ENCODE peak calls at places on chromosome 7, in five cellular contexts. A is psoas muscle, C is AG09319, E is H9, Y is upper lobe of right lung. T is an unnamed sample.

GRCh38 chr7:832292-832967 is at the start of gene SUN1:
- DNase-seq in A (no peak), C (no peak), E (no peak), Y (no peak), T (no peak)

GRCh38 chr7:107115762-107116540 is 52.9 kb upstream of the HBP1 start:
- DNase-seq in A (no peak), C (no peak), E (no peak), Y (no peak), T (no peak)

GRCh38 chr7:50304911-50305621 is 550 bp downstream of the IKZF1 start:
- DNase-seq in A (no peak), C (no peak), E (no peak), Y (no peak), T (no peak)

GRCh38 chr7:25303380-25304321 is 75.4 kb upstream of the NPVF start:
- DNase-seq in A (no peak), C (no peak), E (peak), Y (no peak), T (no peak)

GRCh38 chr7:125363873-125364272 is 434.2 kb upstream of the POT1 start:
- DNase-seq in A (no peak), C (no peak), E (no peak), Y (no peak), T (no peak)

GRCh38 chr7:69109131-69109740 is 489.0 kb upstream of the AUTS2 start:
- DNase-seq in A (no peak), C (no peak), E (no peak), Y (no peak), T (no peak)

GRCh38 chr7:44636041-44636580 is 29.7 kb downstream of the OGDH start:
- DNase-seq in A (no peak), C (no peak), E (no peak), Y (no peak), T (no peak)

GRCh38 chr7:70178787-70179186 is 580.5 kb downstream of the AUTS2 start:
- DNase-seq in A (no peak), C (no peak), E (no peak), Y (no peak), T (no peak)

GRCh38 chr7:19117870-19118608 is 603 bp upstream of the TWIST1 start:
- DNase-seq in A (no peak), C (no peak), E (peak), Y (no peak), T (no peak)
- TF ChIP-seq CTCF in A (no peak), C (peak), E (no peak), Y (no peak), T (no peak)

DNA sequence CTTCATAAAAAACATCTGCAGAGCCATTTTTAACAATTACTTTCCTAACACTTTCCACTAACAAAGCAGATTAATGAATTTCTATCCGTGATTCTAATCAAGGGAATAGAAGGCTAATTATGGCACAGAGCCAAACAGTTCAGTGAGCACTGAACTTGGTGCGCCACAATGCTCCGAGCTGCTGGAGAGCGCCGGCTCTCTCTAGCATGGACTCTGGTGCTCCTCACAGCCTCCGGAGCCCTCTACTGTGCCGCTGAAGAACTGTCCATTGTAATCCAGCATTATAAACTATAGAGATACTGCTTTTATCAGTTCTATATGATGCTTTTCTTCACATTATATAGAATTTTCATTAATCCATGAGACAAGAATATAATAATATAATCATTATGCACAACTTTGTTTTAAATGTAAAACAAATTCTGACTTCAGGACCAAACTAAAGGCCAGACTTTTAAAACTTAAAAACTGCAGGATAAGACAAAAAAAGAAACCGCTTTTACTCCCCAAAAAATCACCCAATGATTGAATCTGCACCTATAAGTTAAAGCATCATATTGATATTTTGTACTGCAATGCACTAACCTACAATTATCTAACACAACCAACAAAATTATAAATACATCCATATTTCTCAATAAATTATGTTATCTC is 123.6 kb downstream of the RNF32 start:
- DNase-seq in A (peak), C (peak), E (peak), Y (peak), T (no peak)
- TF ChIP-seq CTCF in A (peak), C (peak), E (peak), Y (peak), T (no peak)

DNA sequence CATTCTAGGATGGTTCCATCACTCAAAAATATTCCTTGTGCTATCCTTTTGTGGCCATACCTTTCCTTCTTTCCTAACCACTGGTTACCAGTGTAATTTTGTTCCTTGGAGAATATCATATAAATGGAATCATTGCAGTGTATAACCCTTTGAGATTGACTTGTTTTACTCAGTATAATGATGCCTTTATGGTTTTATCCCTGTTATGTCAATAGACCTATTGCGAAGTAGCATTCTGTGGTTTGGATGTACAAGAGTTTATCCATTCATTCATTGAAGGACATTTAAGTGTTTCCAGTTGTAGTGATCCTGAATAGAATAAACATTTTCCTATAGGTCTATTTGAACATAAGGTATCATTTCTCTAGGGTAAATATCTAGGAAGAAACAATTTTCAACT is 54.2 kb downstream of the RBM33 start:
- DNase-seq in A (no peak), C (no peak), E (no peak), Y (no peak), T (no peak)
- TF ChIP-seq CTCF in A (no peak), C (no peak), E (no peak), Y (no peak), T (no peak)

GRCh38 chr7:30810986-30811385 is 39.8 kb downstream of the MINDY4 start:
- DNase-seq in A (no peak), C (no peak), E (no peak), Y (no peak), T (no peak)
- TF ChIP-seq CTCF in A (no peak), C (no peak), E (no peak), Y (no peak), T (no peak)

GRCh38 chr7:38889872-38890432 is 19.0 kb downstream of the VPS41 start:
- DNase-seq in A (no peak), C (no peak), E (no peak), Y (no peak), T (no peak)
- TF ChIP-seq CTCF in A (peak), C (no peak), E (peak), Y (no peak), T (no peak)

T was measured in activated B cell treated with CpG ODN at 0.5 μM for 24 hours.